ENCODE peak calls at places on chromosomes 7 and 10, in five cellular contexts. Z is uterus, I is Peyer's patch, Q is right lobe of liver, X is ovary. U is an unnamed sample.

GRCh38 chr7:921581-922333 is 32.7 kb downstream of the ADAP1 start:
- DNase-seq in Z (peak), I (no peak), Q (peak), X (peak), U (peak)

GRCh38 chr7:155916926-155917655 is 104.8 kb upstream of the SHH start:
- DNase-seq in Z (no peak), I (no peak), Q (no peak), X (no peak), U (no peak)

GRCh38 chr7:93430917-93431588 is 143.5 kb downstream of the CALCR start:
- DNase-seq in Z (no peak), I (peak), Q (no peak), X (no peak), U (no peak)

GRCh38 chr7:151319189-151319588 is 22.4 kb upstream of the NUB1 start:
- DNase-seq in Z (no peak), I (no peak), Q (no peak), X (no peak), U (no peak)

GRCh38 chr7:11228515-11228914 is 254.8 kb downstream of the PHF14 start:
- DNase-seq in Z (peak), I (peak), Q (peak), X (peak), U (peak)

GRCh38 chr10:27558612-27559020 is 54.5 kb downstream of the RAB18 start:
- DNase-seq in Z (peak), I (no peak), Q (no peak), X (peak), U (peak)

GRCh38 chr7:150854066-150855000 is 2.0 kb downstream of the AOC1 start:
- DNase-seq in Z (no peak), I (no peak), Q (no peak), X (no peak), U (no peak)

GRCh38 chr10:69962746-69963135 is 89.9 kb upstream of the MACROH2A2 start:
- DNase-seq in Z (no peak), I (no peak), Q (no peak), X (no peak), U (no peak)

GRCh38 chr10:125933693-125934092 is 37.3 kb downstream of the FANK1 start:
- DNase-seq in Z (no peak), I (no peak), Q (no peak), X (no peak), U (no peak)

GRCh38 chr7:27185013-27185707 is at the start of gene HOXA11:
- DNase-seq in Z (peak), I (no peak), Q (no peak), X (peak), U (no peak)

GRCh38 chr7:147879116-147879750 is 711.3 kb upstream of the C7orf33 start:
- DNase-seq in Z (no peak), I (no peak), Q (no peak), X (no peak), U (no peak)

GRCh38 chr10:3758491-3758970 is 26.5 kb downstream of the KLF6 start:
- DNase-seq in Z (no peak), I (no peak), Q (no peak), X (no peak), U (no peak)

GRCh38 chr10:104327745-104328635 is 10.3 kb downstream of the ITPRIP start:
- DNase-seq in Z (no peak), I (no peak), Q (no peak), X (peak), U (no peak)

GRCh38 chr7:91182819-91183405 is 81.3 kb upstream of the FZD1 start:
- DNase-seq in Z (no peak), I (no peak), Q (no peak), X (no peak), U (no peak)

GRCh38 chr7:34064511-34065158 is 159.3 kb downstream of the BMPER start:
- DNase-seq in Z (no peak), I (no peak), Q (peak), X (no peak), U (no peak)

GRCh38 chr7:19558527-19558926 is 150.3 kb downstream of the POLR1F start:
- DNase-seq in Z (no peak), I (no peak), Q (no peak), X (no peak), U (no peak)

GRCh38 chr7:106377847-106378361 is 93.1 kb upstream of the NAMPT start:
- DNase-seq in Z (no peak), I (no peak), Q (no peak), X (no peak), U (no peak)

GRCh38 chr10:77007836-77008235 is 629.8 kb downstream of the KCNMA1 start:
- DNase-seq in Z (no peak), I (no peak), Q (no peak), X (no peak), U (no peak)

GRCh38 chr10:86646532-86646931 is 7.8 kb upstream of the OPN4 start:
- DNase-seq in Z (no peak), I (peak), Q (no peak), X (no peak), U (no peak)

GRCh38 chr7:123675092-123675473 is 19.4 kb downstream of the LMOD2 start:
- DNase-seq in Z (no peak), I (no peak), Q (no peak), X (no peak), U (no peak)

GRCh38 chr7:118041336-118041878 is 142.6 kb upstream of the LSM8 start:
- DNase-seq in Z (no peak), I (no peak), Q (no peak), X (no peak), U (no peak)

GRCh38 chr7:465710-466400 is 53.8 kb downstream of the PDGFA start:
- DNase-seq in Z (peak), I (no peak), Q (no peak), X (peak), U (no peak)

GRCh38 chr7:28776463-28777157 is 181.5 kb downstream of the TRIL start:
- DNase-seq in Z (no peak), I (no peak), Q (no peak), X (no peak), U (no peak)

GRCh38 chr7:28771901-28772622 is 186.1 kb downstream of the TRIL start:
- DNase-seq in Z (no peak), I (no peak), Q (no peak), X (no peak), U (no peak)

GRCh38 chr7:28768577-28769147 is 189.5 kb downstream of the TRIL start:
- DNase-seq in Z (no peak), I (no peak), Q (no peak), X (no peak), U (no peak)

GRCh38 chr7:28774529-28775057 is 183.5 kb downstream of the TRIL start:
- DNase-seq in Z (no peak), I (no peak), Q (no peak), X (no peak), U (no peak)

DNA sequence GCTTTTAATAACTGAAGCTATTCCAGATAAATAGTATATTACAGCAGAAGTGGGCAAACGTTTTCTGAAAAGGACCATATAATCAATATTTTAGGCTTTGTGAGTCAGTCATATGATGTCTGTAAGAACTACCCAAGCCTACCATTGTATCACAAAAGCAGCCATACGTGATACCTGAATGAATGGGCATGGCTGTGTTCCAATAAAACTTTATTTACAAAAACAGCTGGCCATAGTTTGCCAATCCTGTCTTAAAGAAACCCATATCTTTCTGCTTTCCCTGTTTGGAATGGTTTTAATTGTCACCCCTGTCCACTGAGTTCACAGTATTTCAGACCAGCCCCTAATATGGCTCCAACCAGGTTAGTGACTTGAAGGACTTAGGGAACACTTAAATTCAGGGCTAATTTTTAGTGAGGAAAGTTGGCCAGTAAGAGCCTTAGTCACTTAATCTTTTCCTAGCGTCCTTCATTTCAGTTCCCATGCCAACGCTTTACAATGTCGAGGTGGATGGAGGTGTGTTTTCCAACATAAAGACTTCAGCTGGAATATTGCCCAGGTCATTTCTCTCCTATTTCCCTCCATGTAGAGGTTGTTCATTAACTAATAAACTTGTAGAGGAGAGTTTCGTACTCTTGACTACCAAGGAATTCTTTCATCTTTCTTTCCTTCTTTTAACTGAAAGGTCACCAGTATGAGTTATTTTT is 184.6 kb downstream of the TRIL start:
- DNase-seq in Z (no peak), I (no peak), Q (no peak), X (no peak), U (no peak)
- TF ChIP-seq CTCF in Z (no peak), I (no peak), Q (no peak), X (no peak), U (no peak)

GRCh38 chr7:140322759-140323158 is 75.6 kb downstream of the SLC37A3 start:
- DNase-seq in Z (no peak), I (no peak), Q (no peak), X (no peak), U (no peak)
- TF ChIP-seq POLR2A in Z (no peak), I (no peak), Q (no peak), X (no peak), U (no peak)

GRCh38 chr10:31031666-31032514 is at the start of gene ZNF438:
- DNase-seq in Z (peak), I (peak), Q (peak), X (peak), U (peak)
- TF ChIP-seq CTCF in Z (peak), I (peak), Q (peak), X (peak), U (peak)

GRCh38 chr7:100091411-100092181 is 2.8 kb downstream of the COPS6 start:
- DNase-seq in Z (no peak), I (no peak), Q (no peak), X (no peak), U (no peak)
- TF ChIP-seq POLR2A in Z (no peak), I (no peak), Q (no peak), X (no peak), U (no peak)

GRCh38 chr7:72244826-72245398 is 167.2 kb downstream of the CALN1 start:
- DNase-seq in Z (no peak), I (no peak), Q (no peak), X (no peak), U (no peak)
- TF ChIP-seq CTCF in Z (no peak), I (no peak), Q (no peak), X (no peak), U (no peak)

DNA sequence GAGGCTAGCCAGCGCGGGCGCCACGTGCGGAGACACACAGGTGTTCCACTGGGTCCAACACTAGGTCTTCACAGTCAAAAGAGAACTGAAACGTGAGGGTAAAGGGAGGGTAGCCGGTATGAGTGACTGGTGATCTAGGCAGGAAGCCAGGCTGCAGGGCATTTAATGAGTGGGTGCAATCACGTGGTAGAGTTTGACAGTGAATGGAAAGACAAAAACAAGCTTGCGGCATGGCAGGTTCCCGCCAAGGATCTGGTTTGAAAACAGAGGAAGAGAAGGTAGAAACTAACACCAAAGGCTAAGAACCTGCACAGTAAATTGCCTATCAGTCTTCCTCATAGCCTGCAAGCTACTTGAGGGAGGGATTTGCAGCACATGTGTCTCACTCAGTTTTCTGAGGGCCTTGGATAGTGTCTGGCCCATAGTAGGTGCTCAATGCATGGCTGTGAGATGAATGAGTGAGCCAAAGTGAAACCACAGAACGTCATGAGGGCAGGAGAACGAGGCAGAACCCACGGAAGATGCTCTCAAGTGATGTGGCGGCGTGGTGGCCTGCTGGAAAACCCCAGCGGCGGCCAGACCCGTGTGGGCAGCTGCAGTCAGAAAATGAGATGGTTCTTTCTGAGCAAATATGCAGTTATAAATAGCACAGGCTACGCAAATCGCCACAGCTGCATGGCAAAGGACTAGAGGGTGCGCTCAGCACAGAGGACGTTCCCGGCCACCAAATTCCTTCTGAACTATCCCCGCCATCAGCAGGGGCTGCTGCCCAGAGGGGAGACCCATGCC is 183.6 kb upstream of the NFE2L3 start:
- DNase-seq in Z (no peak), I (peak), Q (no peak), X (no peak), U (no peak)
- TF ChIP-seq POLR2A in Z (no peak), I (no peak), Q (no peak), X (no peak), U (no peak)

GRCh38 chr7:87624628-87625027 is 3.6 kb upstream of the RUNDC3B start:
- DNase-seq in Z (no peak), I (no peak), Q (no peak), X (no peak), U (no peak)
- TF ChIP-seq CTCF in Z (no peak), I (no peak), Q (peak), X (no peak), U (no peak)

GRCh38 chr7:45001826-45002225 is 1.8 kb downstream of the CCM2 start:
- DNase-seq in Z (no peak), I (no peak), Q (no peak), X (no peak), U (no peak)

GRCh38 chr7:45001138-45001694 is 1.2 kb downstream of the CCM2 start:
- DNase-seq in Z (no peak), I (peak), Q (peak), X (no peak), U (no peak)

GRCh38 chr7:44998153-44998871 is 1.7 kb upstream of the CCM2 start:
- DNase-seq in Z (no peak), I (no peak), Q (no peak), X (peak), U (no peak)

GRCh38 chr7:44999245-45000095 is 531 bp upstream of the CCM2 start:
- DNase-seq in Z (peak), I (peak), Q (peak), X (peak), U (peak)

DNA sequence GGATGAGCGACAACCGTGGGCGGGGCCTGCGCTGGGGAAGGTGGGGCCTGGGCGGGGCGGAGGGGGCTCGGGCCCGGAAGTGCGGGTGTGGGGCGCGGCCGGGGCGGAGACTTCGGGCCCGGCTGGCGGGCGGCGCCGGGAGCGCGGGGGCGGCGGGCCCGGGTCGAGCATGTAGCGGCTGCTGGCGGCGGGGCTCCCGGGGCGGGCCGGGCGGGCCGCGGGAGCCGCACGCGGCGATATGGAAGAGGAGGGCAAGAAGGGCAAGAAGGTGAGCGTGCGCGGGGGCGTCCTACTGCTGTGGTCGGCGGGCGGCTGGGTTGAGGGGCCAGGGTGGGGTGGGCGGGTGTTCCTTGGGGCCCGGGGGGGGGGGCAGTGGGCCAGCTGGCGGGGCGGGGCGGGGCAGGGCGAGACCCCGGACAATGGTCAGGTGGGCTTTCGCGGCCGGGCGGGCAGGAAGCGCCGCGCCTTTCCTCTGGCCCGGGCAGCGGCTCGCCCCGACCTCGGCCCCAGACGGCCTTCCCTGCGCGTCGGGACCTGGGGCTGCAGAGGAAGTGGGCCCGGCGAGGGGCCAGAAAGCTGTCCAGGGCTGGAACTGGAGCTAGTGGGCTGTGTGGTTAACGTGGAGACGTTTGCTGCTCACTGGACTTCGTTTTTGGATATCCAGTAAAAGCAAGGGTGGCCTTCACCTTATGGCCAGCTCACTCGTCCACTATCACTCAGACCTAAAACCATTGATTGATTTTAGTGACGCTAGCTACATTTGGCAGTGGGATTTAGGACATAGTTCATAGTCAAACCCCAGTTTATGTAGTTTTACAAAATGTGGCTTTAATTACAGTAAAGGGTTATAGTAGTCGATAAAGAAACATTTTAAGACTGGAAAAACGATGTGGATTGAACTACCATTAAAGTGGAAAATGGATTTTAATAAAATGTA is at the start of gene CCM2:
- DNase-seq in Z (peak), I (peak), Q (peak), X (peak), U (peak)
- TF ChIP-seq POLR2A in Z (no peak), I (no peak), Q (peak), X (no peak), U (no peak)

GRCh38 chr7:128948976-128949760 is 11.4 kb downstream of the IRF5 start:
- DNase-seq in Z (no peak), I (no peak), Q (no peak), X (no peak), U (no peak)

GRCh38 chr7:128945668-128946366 is 8.1 kb downstream of the IRF5 start:
- DNase-seq in Z (no peak), I (no peak), Q (peak), X (no peak), U (no peak)

GRCh38 chr7:128948312-128948973 is 10.7 kb downstream of the IRF5 start:
- DNase-seq in Z (no peak), I (no peak), Q (peak), X (no peak), U (no peak)

GRCh38 chr7:128947854-128948253 is 10.1 kb downstream of the IRF5 start:
- DNase-seq in Z (no peak), I (no peak), Q (no peak), X (no peak), U (no peak)

GRCh38 chr7:128946936-128947830 is 9.5 kb downstream of the IRF5 start:
- DNase-seq in Z (no peak), I (no peak), Q (peak), X (no peak), U (no peak)
- TF ChIP-seq CTCF in Z (no peak), I (no peak), Q (peak), X (no peak), U (no peak)

GRCh38 chr10:29370092-29370611 is 81.3 kb downstream of the LYZL1 start:
- DNase-seq in Z (no peak), I (no peak), Q (no peak), X (no peak), U (no peak)
- TF ChIP-seq POLR2A in Z (no peak), I (no peak), Q (no peak), X (no peak), U (no peak)